ENCODE peak calls at places on chromosome 10, in nine cellular contexts. One of them, this sample, is unnamed.
A peak's percentile ranks its signal among the peaks of the same experiment; 100 is the strongest.

GRCh38 chr10:30719832-30720231 is 90.3 kb upstream of the LYZL2 start:
- DNase-seq in left ventricle myocardium inferior: no peak
- DNase-seq in T1000: no peak
- DNase-seq in T-cell: no peak
- DNase-seq in AML-193: no peak
- DNase-seq in D341Med: no peak
- DNase-seq in psoas muscle: no peak
- DNase-seq in M059J: no peak
- DNase-seq in activated effector memory CD4-positive, alpha-beta T cell treated with Interleukin-2 at 50 U/mL for 16 hours: no peak
- DNase-seq in this sample: no peak

GRCh38 chr10:92126100-92126650 is 164.7 kb downstream of the CPEB3 start:
- DNase-seq in left ventricle myocardium inferior: no peak
- DNase-seq in T1000: no peak
- DNase-seq in T-cell: no peak
- DNase-seq in AML-193: no peak
- DNase-seq in D341Med: no peak
- DNase-seq in psoas muscle: no peak
- DNase-seq in M059J: peak; percentile 88
- DNase-seq in activated effector memory CD4-positive, alpha-beta T cell treated with Interleukin-2 at 50 U/mL for 16 hours: no peak
- DNase-seq in this sample: no peak

GRCh38 chr10:113858541-113858940 is 4.1 kb downstream of the NHLRC2 start:
- DNase-seq in left ventricle myocardium inferior: no peak
- DNase-seq in T1000: no peak
- DNase-seq in T-cell: no peak
- DNase-seq in AML-193: no peak
- DNase-seq in D341Med: no peak
- DNase-seq in psoas muscle: no peak
- DNase-seq in M059J: peak; percentile 52
- DNase-seq in activated effector memory CD4-positive, alpha-beta T cell treated with Interleukin-2 at 50 U/mL for 16 hours: no peak
- DNase-seq in this sample: no peak

GRCh38 chr10:119663866-119664698 is 12.9 kb downstream of the BAG3 start:
- DNase-seq in left ventricle myocardium inferior: no peak
- DNase-seq in T1000: no peak
- DNase-seq in T-cell: peak; percentile 20
- DNase-seq in AML-193: no peak
- DNase-seq in D341Med: no peak
- DNase-seq in psoas muscle: no peak
- DNase-seq in M059J: peak; percentile 68
- DNase-seq in activated effector memory CD4-positive, alpha-beta T cell treated with Interleukin-2 at 50 U/mL for 16 hours: peak; percentile 33
- DNase-seq in this sample: no peak

GRCh38 chr10:14560794-14561765 is 213.6 kb downstream of the FAM107B start:
- DNase-seq in left ventricle myocardium inferior: no peak
- DNase-seq in T1000: no peak
- DNase-seq in T-cell: no peak
- DNase-seq in AML-193: no peak
- DNase-seq in D341Med: no peak
- DNase-seq in psoas muscle: no peak
- DNase-seq in M059J: no peak
- DNase-seq in activated effector memory CD4-positive, alpha-beta T cell treated with Interleukin-2 at 50 U/mL for 16 hours: no peak
- DNase-seq in this sample: no peak

GRCh38 chr10:3761111-3761686 is 23.8 kb downstream of the KLF6 start:
- DNase-seq in left ventricle myocardium inferior: no peak
- DNase-seq in T1000: no peak
- DNase-seq in T-cell: no peak
- DNase-seq in AML-193: no peak
- DNase-seq in D341Med: no peak
- DNase-seq in psoas muscle: no peak
- DNase-seq in M059J: peak; percentile 59
- DNase-seq in activated effector memory CD4-positive, alpha-beta T cell treated with Interleukin-2 at 50 U/mL for 16 hours: no peak
- DNase-seq in this sample: no peak

GRCh38 chr10:33706746-33707145 is 372.3 kb upstream of the NRP1 start:
- DNase-seq in left ventricle myocardium inferior: no peak
- DNase-seq in T1000: no peak
- DNase-seq in T-cell: no peak
- DNase-seq in AML-193: no peak
- DNase-seq in D341Med: no peak
- DNase-seq in psoas muscle: no peak
- DNase-seq in M059J: peak; percentile 33
- DNase-seq in activated effector memory CD4-positive, alpha-beta T cell treated with Interleukin-2 at 50 U/mL for 16 hours: no peak
- DNase-seq in this sample: no peak

GRCh38 chr10:35050556-35050955 is 39.6 kb downstream of the CUL2 start:
- DNase-seq in left ventricle myocardium inferior: no peak
- DNase-seq in T1000: no peak
- DNase-seq in T-cell: no peak
- DNase-seq in AML-193: no peak
- DNase-seq in D341Med: no peak
- DNase-seq in psoas muscle: no peak
- DNase-seq in M059J: no peak
- DNase-seq in activated effector memory CD4-positive, alpha-beta T cell treated with Interleukin-2 at 50 U/mL for 16 hours: no peak
- DNase-seq in this sample: no peak

GRCh38 chr10:70379581-70380176 is 2.7 kb downstream of the LRRC20 start:
- DNase-seq in left ventricle myocardium inferior: no peak
- DNase-seq in T1000: no peak
- DNase-seq in T-cell: no peak
- DNase-seq in AML-193: peak; percentile 18
- DNase-seq in D341Med: peak; percentile 64
- DNase-seq in psoas muscle: no peak
- DNase-seq in M059J: no peak
- DNase-seq in activated effector memory CD4-positive, alpha-beta T cell treated with Interleukin-2 at 50 U/mL for 16 hours: no peak
- DNase-seq in this sample: no peak

GRCh38 chr10:23157691-23158369 is 34.3 kb upstream of the PTF1A start:
- DNase-seq in left ventricle myocardium inferior: no peak
- DNase-seq in T1000: no peak
- DNase-seq in T-cell: no peak
- DNase-seq in AML-193: peak; percentile 48
- DNase-seq in D341Med: peak; percentile 48
- DNase-seq in psoas muscle: no peak
- DNase-seq in M059J: peak; percentile 32
- DNase-seq in activated effector memory CD4-positive, alpha-beta T cell treated with Interleukin-2 at 50 U/mL for 16 hours: no peak
- DNase-seq in this sample: no peak

GRCh38 chr10:76086571-76087260 is 655.3 kb downstream of the LRMDA start:
- DNase-seq in left ventricle myocardium inferior: no peak
- DNase-seq in T1000: no peak
- DNase-seq in T-cell: no peak
- DNase-seq in AML-193: no peak
- DNase-seq in D341Med: peak; percentile 27
- DNase-seq in psoas muscle: peak; percentile 64
- DNase-seq in M059J: peak; percentile 93
- DNase-seq in activated effector memory CD4-positive, alpha-beta T cell treated with Interleukin-2 at 50 U/mL for 16 hours: no peak
- DNase-seq in this sample: no peak

GRCh38 chr10:117429644-117430043 is 54.4 kb upstream of the PDZD8 start:
- DNase-seq in left ventricle myocardium inferior: no peak
- DNase-seq in T1000: no peak
- DNase-seq in T-cell: no peak
- DNase-seq in AML-193: no peak
- DNase-seq in D341Med: no peak
- DNase-seq in psoas muscle: no peak
- DNase-seq in M059J: peak; percentile 9
- DNase-seq in activated effector memory CD4-positive, alpha-beta T cell treated with Interleukin-2 at 50 U/mL for 16 hours: no peak
- DNase-seq in this sample: no peak

This sample was measured in left cardiac atrium.